ENCODE peak calls at places on chromosomes 13 and 19, in nine cellular contexts. O is T-helper 17 cell, Q is NCI-H187, T is T-helper 1 cell, B is NCI-H226, H is left lobe of liver, I is heart right ventricle, A is K562, C is HT1080. P is an unnamed sample.

GRCh38 chr13:25032160-25032559 is 63.8 kb upstream of the PABPC3 start:
- DNase-seq in O (no peak), Q (no peak), T (no peak), B (no peak), H (no peak), I (no peak), A (no peak), C (no peak), P (no peak)

GRCh38 chr13:102805680-102806079 is 6.8 kb downstream of the BIVM start:
- DNase-seq in O (no peak), Q (no peak), T (no peak), B (no peak), H (no peak), I (no peak), A (no peak), C (no peak), P (no peak)

GRCh38 chr19:31529121-31529520 is 179.9 kb upstream of the TSHZ3 start:
- DNase-seq in O (no peak), Q (no peak), T (no peak), B (no peak), H (no peak), I (no peak), A (no peak), C (no peak), P (no peak)

GRCh38 chr19:4597975-4598671 is 38.6 kb upstream of the SEMA6B start:
- DNase-seq in O (peak), Q (peak), T (peak), B (peak), H (no peak), I (no peak), A (peak), C (no peak), P (no peak)

GRCh38 chr19:12939908-12940533 is 1.6 kb downstream of the CALR start:
- DNase-seq in O (no peak), Q (no peak), T (no peak), B (no peak), H (no peak), I (no peak), A (no peak), C (no peak), P (no peak)

GRCh38 chr13:35621989-35622388 is 145.5 kb upstream of the MAB21L1 start:
- DNase-seq in O (no peak), Q (no peak), T (no peak), B (peak), H (no peak), I (no peak), A (no peak), C (peak), P (no peak)

GRCh38 chr19:6423499-6424189 is 967 bp downstream of the KHSRP start:
- DNase-seq in O (no peak), Q (no peak), T (no peak), B (peak), H (peak), I (no peak), A (peak), C (peak), P (peak)

GRCh38 chr19:41997121-41997850 is 3.3 kb upstream of the ATP1A3 start:
- DNase-seq in O (peak), Q (no peak), T (peak), B (peak), H (no peak), I (peak), A (peak), C (peak), P (no peak)

GRCh38 chr19:8017808-8018207 is 12.4 kb upstream of the ELAVL1 start:
- DNase-seq in O (peak), Q (no peak), T (peak), B (no peak), H (no peak), I (no peak), A (peak), C (no peak), P (no peak)

GRCh38 chr13:93814658-93815057 is 588.1 kb downstream of the GPC6 start:
- DNase-seq in O (no peak), Q (no peak), T (no peak), B (no peak), H (no peak), I (no peak), A (no peak), C (no peak), P (no peak)

GRCh38 chr19:46716013-46716671 is 772 bp downstream of the PRKD2 start:
- DNase-seq in O (no peak), Q (no peak), T (no peak), B (no peak), H (peak), I (no peak), A (peak), C (no peak), P (no peak)

P was measured in lower leg skin.